ENCODE peak calls at places on chromosomes 2 and 18, in eight cellular contexts. F is colonic mucosa, Q is kidney epithelial cell, M is ascending aorta, A is tibial nerve, J is lower lobe of right lung, K is transverse colon, N is IMR-90. X is an unnamed sample. For H3K36me3, the result is how much of the 10 kb centered on the place peaks cover.

GRCh38 chr2:62724886-62725711 is 19.6 kb downstream of the EHBP1 start:
- DNase-seq in F (peak), Q (no peak), M (no peak), A (no peak), J (peak), K (peak), N (no peak), X (no peak)

GRCh38 chr2:230958803-230959756 is 34.0 kb upstream of the GPR55 start:
- DNase-seq in F (peak), Q (no peak), M (no peak), A (no peak), J (no peak), K (no peak), N (no peak), X (no peak)

GRCh38 chr2:88329815-88330603 is 122.5 kb downstream of the FOXI3 start:
- DNase-seq in F (no peak), Q (peak), M (no peak), A (no peak), J (no peak), K (no peak), N (peak), X (peak)

GRCh38 chr2:48601349-48601748 is 16.3 kb upstream of the GTF2A1L start:
- DNase-seq in F (peak), Q (no peak), M (no peak), A (no peak), J (no peak), K (peak), N (peak), X (peak)

GRCh38 chr2:201233192-201234166 is 26.9 kb upstream of the CASP8 start:
- DNase-seq in F (peak), Q (no peak), M (peak), A (no peak), J (peak), K (peak), N (no peak), X (peak)

GRCh38 chr2:165833156-165833555 is 39.1 kb upstream of the GALNT3 start:
- DNase-seq in F (no peak), Q (peak), M (no peak), A (no peak), J (no peak), K (no peak), N (peak), X (peak)

GRCh38 chr2:156541706-156542105 is 105.5 kb downstream of the GPD2 start:
- DNase-seq in F (no peak), Q (no peak), M (no peak), A (no peak), J (no peak), K (no peak), N (peak), X (no peak)

GRCh38 chr2:84435331-84436081 is 23.6 kb downstream of the SUCLG1 start:
- DNase-seq in F (no peak), Q (no peak), M (no peak), A (no peak), J (no peak), K (no peak), N (peak), X (no peak)

GRCh38 chr2:239188536-239188935 is 212.3 kb downstream of the HDAC4 start:
- DNase-seq in F (no peak), Q (no peak), M (no peak), A (no peak), J (no peak), K (peak), N (no peak), X (no peak)

GRCh38 chr2:40418614-40419013 is 33.3 kb downstream of the SLC8A1 start:
- DNase-seq in F (no peak), Q (no peak), M (no peak), A (no peak), J (no peak), K (no peak), N (peak), X (no peak)

GRCh38 chr2:142946941-142947340 is 69.5 kb downstream of the KYNU start:
- DNase-seq in F (no peak), Q (no peak), M (no peak), A (no peak), J (no peak), K (no peak), N (peak), X (peak)

GRCh38 chr2:146982393-146982846 is 862.4 kb upstream of the ACVR2A start:
- DNase-seq in F (no peak), Q (peak), M (no peak), A (peak), J (peak), K (peak), N (peak), X (peak)

GRCh38 chr18:46622999-46623398 is 34.0 kb downstream of the LOXHD1 start:
- DNase-seq in F (no peak), Q (no peak), M (no peak), A (no peak), J (no peak), K (no peak), N (peak), X (peak)

GRCh38 chr2:193523662-193524061 is 1328.9 kb upstream of the TMEFF2 start:
- DNase-seq in F (no peak), Q (no peak), M (no peak), A (no peak), J (no peak), K (no peak), N (no peak), X (peak)

GRCh38 chr2:193521523-193521922 is 1326.8 kb upstream of the TMEFF2 start:
- DNase-seq in F (no peak), Q (no peak), M (no peak), A (no peak), J (no peak), K (no peak), N (no peak), X (no peak)

GRCh38 chr2:193517615-193518014 is 1322.9 kb upstream of the TMEFF2 start:
- DNase-seq in F (no peak), Q (peak), M (no peak), A (no peak), J (no peak), K (no peak), N (no peak), X (peak)

GRCh38 chr2:193520709-193521458 is 1326.2 kb upstream of the TMEFF2 start:
- DNase-seq in F (no peak), Q (no peak), M (no peak), A (no peak), J (no peak), K (no peak), N (no peak), X (no peak)

GRCh38 chr2:193518061-193518817 is 1323.5 kb upstream of the TMEFF2 start:
- DNase-seq in F (no peak), Q (peak), M (no peak), A (no peak), J (no peak), K (no peak), N (peak), X (peak)
- H3K4me3 ChIP-seq in F (no peak), Q (no peak), M (no peak), A (no peak), J (no peak), K (no peak), N (no peak), X (no peak)

DNA sequence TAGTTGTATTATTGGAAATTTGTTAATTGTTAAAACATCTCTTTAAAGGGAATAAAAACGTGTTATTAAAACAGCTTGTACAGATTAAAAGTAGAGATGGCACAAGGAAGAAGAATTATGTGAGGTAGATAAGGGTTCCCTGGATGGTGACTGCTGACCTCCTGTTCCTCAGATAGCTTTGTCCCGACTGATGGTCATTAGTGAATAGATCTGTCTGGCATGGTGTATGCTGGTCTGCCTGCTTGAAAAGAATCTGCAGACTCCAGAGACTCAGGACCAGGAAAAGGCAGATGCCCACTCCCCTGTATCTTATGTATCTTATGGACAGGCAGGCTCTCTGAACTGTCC is 5.6 kb upstream of the FARP2 start:
- DNase-seq in F (no peak), Q (no peak), M (no peak), A (no peak), J (no peak), K (no peak), N (no peak), X (no peak)
- H3K36me3 ChIP-seq in F (under half), Q (under half), M (half or more), A (half or more), J (half or more), K (under half), N (half or more), X (under half)

GRCh38 chr2:152594022-152594712 is 123.1 kb downstream of the PRPF40A start:
- DNase-seq in F (peak), Q (no peak), M (peak), A (peak), J (no peak), K (peak), N (no peak), X (peak)
- TF ChIP-seq CTCF in F (no peak), Q (no peak), M (no peak), A (no peak), J (no peak), K (no peak), N (no peak), X (no peak)

DNA sequence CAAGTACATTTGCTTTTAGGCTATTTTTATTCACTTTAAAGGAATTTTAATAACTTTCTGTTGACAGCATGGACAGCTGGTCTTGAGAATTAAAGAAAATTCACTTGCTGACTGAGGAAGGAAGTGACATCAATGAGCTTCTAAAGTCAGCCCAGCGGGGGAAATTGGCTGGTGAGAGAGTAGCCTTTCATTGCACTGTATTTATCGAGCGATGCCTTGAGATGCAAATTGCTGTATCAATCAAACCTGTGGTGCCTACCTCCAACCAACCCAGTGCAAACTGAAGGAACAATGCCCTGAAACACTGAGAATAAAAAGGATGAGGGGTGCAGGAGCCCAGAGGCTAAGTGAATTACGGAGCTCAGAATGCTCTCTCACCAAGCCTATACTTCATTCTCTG is 91.4 kb upstream of the AQP4 start:
- DNase-seq in F (no peak), Q (no peak), M (no peak), A (no peak), J (no peak), K (no peak), N (no peak), X (no peak)
- H3K4me3 ChIP-seq in F (no peak), Q (no peak), M (no peak), A (no peak), J (no peak), K (no peak), N (no peak), X (no peak)

X was measured in bronchial epithelial cell.